ENCODE peak calls at places on chromosomes 11 and 22, in four cellular contexts. P is ACHN, N is substantia nigra, L is HTR-8/SVneo. S is an unnamed sample.

GRCh38 chr22:40679964-40680818 is 907 bp downstream of the MCHR1 start:
- DNase-seq in P (no peak), L (no peak), N (no peak), S (no peak)

GRCh38 chr11:61065955-61066638 is 36.2 kb upstream of the CD5 start:
- DNase-seq in P (no peak), N (no peak), L (no peak), S (no peak)

GRCh38 chr11:14638561-14638960 is 5.0 kb upstream of the PDE3B start:
- DNase-seq in L (no peak), P (no peak), N (peak), S (no peak)

GRCh38 chr11:88303037-88303436 is 34.5 kb downstream of the CTSC start:
- DNase-seq in P (no peak), N (no peak), L (no peak), S (no peak)

GRCh38 chr11:57001674-57002401 is 13.1 kb downstream of the OR5AK2 start:
- DNase-seq in P (no peak), N (no peak), L (no peak), S (no peak)

GRCh38 chr22:41589260-41589600 is 410 bp downstream of the PMM1 start:
- DNase-seq in N (no peak), P (no peak), L (no peak), S (no peak)

GRCh38 chr22:49676783-49677494 is 150.7 kb downstream of the BRD1 start:
- DNase-seq in N (no peak), L (no peak), P (no peak), S (no peak)

GRCh38 chr11:34348919-34349318 is 8.9 kb downstream of the ABTB2 start:
- DNase-seq in L (no peak), N (no peak), P (no peak), S (no peak)

GRCh38 chr22:38347944-38348750 is 30.9 kb upstream of the CSNK1E start:
- DNase-seq in P (peak), N (no peak), L (no peak), S (peak)

GRCh38 chr11:67644472-67645418 is 5.2 kb upstream of the TBX10 start:
- DNase-seq in P (no peak), N (no peak), L (no peak), S (no peak)

GRCh38 chr11:110128161-110128560 is 35.0 kb downstream of the ZC3H12C start:
- DNase-seq in N (no peak), L (no peak), P (no peak), S (no peak)

GRCh38 chr11:18063131-18063530 is 17.1 kb upstream of the TPH1 start:
- DNase-seq in L (no peak), N (no peak), P (no peak), S (no peak)

GRCh38 chr11:71428861-71429435 is 19.2 kb downstream of the DHCR7 start:
- DNase-seq in P (no peak), N (no peak), L (no peak), S (no peak)

GRCh38 chr11:78564037-78564888 is 10.4 kb downstream of the NARS2 start:
- DNase-seq in P (peak), N (no peak), L (no peak), S (peak)

GRCh38 chr11:64790205-64791095 is 12.1 kb upstream of the SF1 start:
- DNase-seq in P (no peak), N (no peak), L (no peak), S (no peak)

GRCh38 chr11:117945047-117945820 is 16.0 kb upstream of the TMPRSS13 start:
- DNase-seq in N (no peak), P (no peak), L (no peak), S (no peak)

GRCh38 chr22:36934940-36935610 is 21.6 kb downstream of the CSF2RB start:
- DNase-seq in P (no peak), N (no peak), L (no peak), S (no peak)

GRCh38 chr11:76235233-76236091 is 29.2 kb upstream of the WNT11 start:
- DNase-seq in N (peak), P (peak), L (peak), S (peak)

GRCh38 chr22:30267382-30268302 is 991 bp upstream of the OSM start:
- DNase-seq in P (no peak), L (no peak), N (no peak), S (no peak)

GRCh38 chr11:77441409-77441808 is 32.5 kb downstream of the PAK1 start:
- DNase-seq in P (no peak), L (no peak), N (no peak), S (no peak)

GRCh38 chr22:49935561-49935960 is 17.1 kb downstream of the CRELD2 start:
- DNase-seq in P (peak), L (no peak), N (no peak), S (no peak)

GRCh38 chr11:106794058-106794457 is 224.2 kb downstream of the GUCY1A2 start:
- DNase-seq in N (no peak), L (no peak), P (no peak), S (no peak)

GRCh38 chr11:79159657-79160450 is 281.0 kb downstream of the TENM4 start:
- DNase-seq in P (no peak), N (no peak), L (no peak), S (no peak)

S was measured in Caki2.